ENCODE peak calls at places on chromosomes 4 and X, in four cellular contexts. R is brain microvascular endothelial cell, G is caudate nucleus, X is NCI-H1417. U is an unnamed sample.

GRCh38 chr4:7769308-7769841 is 170.3 kb downstream of the AFAP1 start:
- DNase-seq in R (no peak), G (no peak), X (no peak), U (no peak)

GRCh38 chrX:38929966-38930421 is 128.7 kb downstream of the MID1IP1 start:
- DNase-seq in R (peak; percentile 32), G (no peak), X (no peak), U (no peak)

GRCh38 chr4:87258677-87259076 is 38.3 kb upstream of the KLHL8 start:
- DNase-seq in R (no peak), G (no peak), X (no peak), U (no peak)

GRCh38 chr4:2341911-2342652 is 76.4 kb downstream of the ZFYVE28 start:
- DNase-seq in R (no peak), G (no peak), X (no peak), U (no peak)

GRCh38 chrX:133838761-133839676 is 146.4 kb downstream of the GPC3 start:
- DNase-seq in R (no peak), G (no peak), X (peak; percentile 39), U (peak; percentile 47)

GRCh38 chr4:88865051-88865450 is 167.4 kb upstream of the NAP1L5 start:
- DNase-seq in R (no peak), G (no peak), X (no peak), U (no peak)

GRCh38 chr4:170001688-170002267 is 24.4 kb downstream of the MFAP3L start:
- DNase-seq in R (no peak), G (no peak), X (peak; percentile 8), U (peak; percentile 10)

GRCh38 chr4:87093443-87094123 is 126.8 kb downstream of the KLHL8 start:
- DNase-seq in R (peak; percentile 43), G (no peak), X (peak; percentile 39), U (peak; percentile 46)

GRCh38 chrX:118666521-118666920 is 60.9 kb upstream of the IL13RA1 start:
- DNase-seq in R (no peak), G (no peak), X (no peak), U (no peak)

GRCh38 chrX:91434351-91435168 is at the start of gene PABPC5:
- DNase-seq in R (peak; percentile 44), G (peak; percentile 48), X (no peak), U (peak; percentile 74)

GRCh38 chrX:65035451-65035779 is 59.2 kb upstream of the ZC4H2 start:
- DNase-seq in R (peak; percentile 4), G (peak; percentile 34), X (peak; percentile 84), U (no peak)

GRCh38 chr4:101415962-101416361 is 68.6 kb upstream of the PPP3CA start:
- DNase-seq in R (no peak), G (no peak), X (no peak), U (no peak)

GRCh38 chrX:258291-259040 is 22.7 kb upstream of the PLCXD1 start:
- DNase-seq in R (no peak), G (no peak), X (no peak), U (no peak)

GRCh38 chr4:26074672-26075071 is 160.7 kb downstream of the SMIM20 start:
- DNase-seq in R (no peak), G (no peak), X (peak; percentile 8), U (no peak)

GRCh38 chrX:135454816-135455215 is 33.1 kb downstream of the SMIM10L2A start:
- DNase-seq in R (no peak), G (no peak), X (no peak), U (no peak)

GRCh38 chr4:72311291-72311690 is 257.7 kb downstream of the ADAMTS3 start:
- DNase-seq in R (no peak), G (no peak), X (no peak), U (no peak)

GRCh38 chrX:151228935-151229334 is 52.6 kb downstream of the GPR50 start:
- DNase-seq in R (no peak), G (no peak), X (no peak), U (no peak)

GRCh38 chr4:1792832-1793495 is at the start of gene FGFR3:
- DNase-seq in R (no peak), G (no peak), X (peak; percentile 48), U (peak; percentile 46)

GRCh38 chr4:73815145-73815544 is 21.3 kb upstream of the CXCL6 start:
- DNase-seq in R (no peak), G (no peak), X (no peak), U (no peak)

GRCh38 chr4:5472166-5472565 is 236.2 kb downstream of the EVC2 start:
- DNase-seq in R (no peak), G (no peak), X (no peak), U (no peak)

GRCh38 chr4:102819588-102820365 is 7.6 kb downstream of the UBE2D3 start:
- DNase-seq in R (peak; percentile 67), G (no peak), X (no peak), U (no peak)

GRCh38 chrX:120238947-120239346 is 11.7 kb upstream of the ZBTB33 start:
- DNase-seq in R (no peak), G (no peak), X (no peak), U (no peak)

GRCh38 chr4:39730067-39730466 is 32.1 kb downstream of the UBE2K start:
- DNase-seq in R (no peak), G (no peak), X (no peak), U (no peak)

GRCh38 chr4:156889616-156890594 is 81.7 kb downstream of the PDGFC start:
- DNase-seq in R (peak; percentile 52), G (no peak), X (no peak), U (no peak)

GRCh38 chrX:15874672-15875071 is 20.1 kb upstream of the AP1S2 start:
- DNase-seq in R (no peak), G (no peak), X (peak; percentile 86), U (no peak)

U was measured in NCI-H345.